ENCODE peak calls at places on chromosomes 16 and 17, in four cellular contexts. C is GM12878, U is K562, E is HepG2. M is an unnamed sample.

GRCh38 chr17:80203448-80204092 is 16.6 kb downstream of the SGSH start:
- DNase-seq in U (no peak), E (no peak), C (no peak), M (no peak)

GRCh38 chr17:6435968-6436367 is 1.0 kb upstream of the AIPL1 start:
- DNase-seq in U (peak), C (no peak), E (peak), M (peak)

GRCh38 chr16:50580180-50580771 is 32.1 kb downstream of the NKD1 start:
- DNase-seq in U (no peak), E (no peak), C (no peak), M (no peak)

GRCh38 chr16:31376705-31377104 is 16.4 kb upstream of the ITGAD start:
- DNase-seq in C (no peak), U (no peak), E (no peak), M (no peak)

GRCh38 chr16:16982614-16983013 is 488.1 kb downstream of the XYLT1 start:
- DNase-seq in C (no peak), E (no peak), U (no peak), M (no peak)

GRCh38 chr17:58325289-58325726 is 3.3 kb downstream of the TSPOAP1 start:
- DNase-seq in C (no peak), E (no peak), U (no peak), M (peak)

GRCh38 chr16:66354321-66354854 is 12.1 kb upstream of the CDH5 start:
- DNase-seq in C (no peak), U (no peak), E (no peak), M (no peak)

GRCh38 chr16:11309895-11310633 is 28.9 kb upstream of the PRM1 start:
- DNase-seq in E (peak), C (peak), U (no peak), M (no peak)

GRCh38 chr17:82283208-82283749 is 9.8 kb upstream of the CSNK1D start:
- DNase-seq in U (peak), E (no peak), C (no peak), M (no peak)

GRCh38 chr16:51143166-51143565 is 7.9 kb downstream of the SALL1 start:
- DNase-seq in C (no peak), E (no peak), U (no peak), M (no peak)

GRCh38 chr17:59914274-59914854 is 21.4 kb downstream of the RPS6KB1 start:
- DNase-seq in C (no peak), U (peak), E (peak), M (no peak)

GRCh38 chr16:57253410-57253927 is 8.4 kb downstream of the ARL2BP start:
- DNase-seq in C (no peak), E (peak), U (no peak), M (no peak)

GRCh38 chr16:78045865-78046581 is 23.7 kb downstream of the CLEC3A start:
- DNase-seq in U (peak), E (peak), C (no peak), M (peak)

GRCh38 chr16:57186630-57187507 is 740 bp downstream of the RSPRY1 start:
- DNase-seq in C (no peak), E (peak), U (peak), M (no peak)

GRCh38 chr16:85354623-85355514 is 242.6 kb upstream of the CIBAR2 start:
- DNase-seq in C (no peak), U (peak), E (no peak), M (no peak)

GRCh38 chr17:16929281-16929680 is 42.6 kb downstream of the TNFRSF13B start:
- DNase-seq in C (no peak), U (no peak), E (no peak), M (no peak)

GRCh38 chr17:77479372-77479781 is 338.6 kb downstream of the SEC14L1 start:
- DNase-seq in E (no peak), U (no peak), C (no peak), M (peak)

GRCh38 chr17:19341641-19342610 is 20.6 kb downstream of the B9D1 start:
- DNase-seq in E (no peak), C (no peak), U (no peak), M (peak)

GRCh38 chr16:70553645-70554044 is 30.0 kb downstream of the SF3B3 start:
- DNase-seq in U (no peak), E (no peak), C (no peak), M (no peak)

GRCh38 chr17:81917565-81918332 is at the start of gene SIRT7:
- DNase-seq in U (peak), E (peak), C (peak), M (peak)

GRCh38 chr17:42845918-42846593 is 1.7 kb downstream of the AOC2 start:
- DNase-seq in U (no peak), E (no peak), C (no peak), M (no peak)

GRCh38 chr16:46748775-46749705 is 896 bp upstream of the MYLK3 start:
- DNase-seq in U (no peak), C (peak), E (no peak), M (no peak)

GRCh38 chr17:70365098-70365583 is 195.8 kb downstream of the KCNJ2 start:
- DNase-seq in E (no peak), U (no peak), C (peak), M (no peak)

GRCh38 chr17:51165680-51166197 is 472 bp upstream of the NME2 start:
- DNase-seq in C (no peak), E (no peak), U (peak), M (peak)

GRCh38 chr17:42850964-42851363 is at the start of gene AOC3:
- DNase-seq in E (peak), C (no peak), U (no peak), M (no peak)

GRCh38 chr16:65725156-65725845 is 603.4 kb upstream of the CDH11 start:
- DNase-seq in U (no peak), C (no peak), E (no peak), M (no peak)

GRCh38 chr16:35733971-35734702 is 2274.7 kb downstream of the TP53TG3F start:
- DNase-seq in C (no peak), E (no peak), U (no peak), M (no peak)

GRCh38 chr17:36527851-36528250 is 6.8 kb downstream of the MYO19 start:
- DNase-seq in E (no peak), C (no peak), U (no peak), M (no peak)

GRCh38 chr16:87951550-87952538 is 610 bp downstream of the BANP start:
- DNase-seq in U (no peak), E (peak), C (no peak), M (no peak)

GRCh38 chr16:70396209-70396904 is 42.5 kb downstream of the ST3GAL2 start:
- DNase-seq in C (no peak), U (peak), E (no peak), M (no peak)

GRCh38 chr16:86217891-86218270 is 292.4 kb upstream of the FOXF1 start:
- DNase-seq in E (no peak), C (no peak), U (no peak), M (no peak)

GRCh38 chr17:28041844-28042656 is 427 bp upstream of the NLK start:
- DNase-seq in E (no peak), U (no peak), C (no peak), M (no peak)

GRCh38 chr17:34412965-34413441 is 50.0 kb upstream of the CCL1 start:
- DNase-seq in U (peak), C (no peak), E (no peak), M (no peak)

DNA sequence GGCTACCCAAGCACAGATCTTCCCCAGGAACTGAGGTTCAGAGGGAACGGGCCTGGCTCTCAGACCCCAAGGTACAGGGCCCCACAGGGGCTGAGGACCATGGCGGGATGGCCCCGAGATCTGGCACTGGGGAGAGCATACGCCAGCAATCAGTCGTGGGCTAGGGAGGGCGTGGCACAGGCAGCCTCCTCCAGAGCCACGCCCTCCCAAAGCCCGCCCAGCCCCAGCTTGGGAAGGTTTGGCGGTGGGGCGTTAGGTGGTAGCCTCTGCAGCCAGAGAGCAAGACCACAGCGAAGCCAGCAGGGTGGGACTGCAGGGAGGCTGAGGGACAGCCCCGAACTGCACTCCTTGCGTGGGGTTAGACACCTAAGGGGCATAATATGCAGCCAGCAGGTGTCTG is 11.6 kb downstream of the WNT9B start:
- DNase-seq in U (peak), C (no peak), E (no peak), M (peak)
- TF ChIP-seq CREM in U (no peak), C (no peak), E (no peak), M (no peak)

GRCh38 chr17:63695889-63696288 is 4.0 kb downstream of the LIMD2 start:
- DNase-seq in U (no peak), C (no peak), E (no peak), M (no peak)
- TF ChIP-seq CREB1 in U (no peak), C (no peak), E (no peak), M (no peak)

GRCh38 chr17:67751101-67752074 is 33.7 kb downstream of the NOL11 start:
- DNase-seq in E (no peak), C (no peak), U (no peak), M (peak)
- TF ChIP-seq CREM in E (no peak), C (no peak), U (no peak), M (no peak)

GRCh38 chr16:4909825-4910224 is 27.1 kb downstream of the PPL start:
- DNase-seq in C (no peak), E (no peak), U (no peak), M (no peak)
- TF ChIP-seq CREB1 in C (no peak), E (no peak), U (no peak), M (no peak)

GRCh38 chr17:66916946-66917345 is 47.6 kb upstream of the CACNG4 start:
- DNase-seq in E (no peak), U (no peak), C (no peak), M (no peak)

GRCh38 chr17:66918896-66919295 is 45.6 kb upstream of the CACNG4 start:
- DNase-seq in C (no peak), U (no peak), E (no peak), M (no peak)

GRCh38 chr17:66920965-66921364 is 43.5 kb upstream of the CACNG4 start:
- DNase-seq in E (no peak), U (no peak), C (no peak), M (no peak)

GRCh38 chr17:66923881-66924280 is 40.6 kb upstream of the CACNG4 start:
- DNase-seq in C (no peak), U (no peak), E (peak), M (no peak)

DNA sequence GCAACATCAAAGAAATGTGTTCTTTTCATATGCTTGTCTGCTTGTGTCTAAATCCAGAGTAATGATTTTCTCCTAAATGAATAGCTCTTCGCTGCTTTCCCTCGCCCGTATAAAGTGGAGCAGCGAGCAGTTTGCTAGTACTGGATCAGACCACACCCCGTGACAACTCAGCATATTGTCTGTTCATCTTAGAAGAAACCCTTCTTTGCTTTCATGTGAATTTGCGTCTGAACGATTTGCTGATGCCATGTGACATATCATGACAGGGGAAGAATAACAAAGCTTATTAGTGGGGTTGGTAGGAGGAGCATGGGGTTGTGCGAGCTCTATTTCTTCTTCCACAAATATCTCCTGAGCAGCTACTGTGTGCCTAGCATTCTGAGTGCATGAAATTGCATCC is 44.1 kb upstream of the CACNG4 start:
- DNase-seq in E (no peak), U (no peak), C (no peak), M (no peak)
- TF ChIP-seq CREM in E (no peak), U (no peak), C (no peak), M (no peak)

GRCh38 chr17:62083651-62084050 is 18.6 kb upstream of the MED13 start:
- DNase-seq in C (no peak), U (no peak), E (no peak), M (no peak)

GRCh38 chr17:62089296-62089695 is 24.2 kb upstream of the MED13 start:
- DNase-seq in C (no peak), E (no peak), U (no peak), M (no peak)

GRCh38 chr17:62090021-62090824 is 25.1 kb upstream of the MED13 start:
- DNase-seq in C (no peak), U (no peak), E (peak), M (no peak)

GRCh38 chr17:62090868-62091267 is 25.8 kb upstream of the MED13 start:
- DNase-seq in E (no peak), C (no peak), U (no peak), M (no peak)

GRCh38 chr17:62085511-62086408 is 20.7 kb upstream of the MED13 start:
- DNase-seq in C (no peak), E (peak), U (peak), M (no peak)
- TF ChIP-seq CREB1 in C (no peak), E (no peak), U (no peak), M (no peak)

DNA sequence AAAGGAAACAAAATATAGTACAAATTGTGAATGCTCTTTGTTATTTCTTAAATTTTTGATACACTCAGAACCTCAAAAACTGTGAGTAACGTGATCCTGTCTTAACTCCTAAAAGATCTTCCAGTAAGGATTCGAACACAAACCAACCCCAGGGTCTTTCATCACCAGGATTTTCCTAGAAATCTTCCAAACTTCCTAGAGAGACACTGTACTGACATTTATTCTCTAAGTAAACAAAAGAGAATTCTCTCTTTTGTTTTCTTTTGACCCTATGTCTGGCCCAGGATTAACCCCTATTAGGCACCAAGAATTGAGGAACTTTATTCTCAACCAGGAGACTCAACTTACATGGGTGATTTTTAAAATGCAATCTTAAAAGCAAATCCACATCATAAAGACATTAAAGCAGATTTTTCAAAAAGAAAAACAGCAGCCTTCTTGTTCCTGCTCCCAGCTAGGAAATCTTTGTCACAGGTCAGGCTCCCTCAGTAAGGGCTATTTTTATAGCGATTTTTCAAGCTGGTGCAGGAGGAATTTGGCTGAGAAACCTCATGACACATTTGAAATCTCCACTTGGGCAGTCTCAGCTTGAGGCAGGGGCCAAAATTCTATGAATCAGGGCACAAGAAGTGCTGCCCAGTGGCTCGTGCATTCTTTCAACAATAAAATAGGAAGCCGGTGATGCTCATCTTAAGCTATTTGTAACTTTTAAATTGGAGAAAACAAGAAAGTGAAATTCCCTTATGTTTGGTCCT is 6.2 kb upstream of the SMG1 start:
- DNase-seq in C (no peak), E (peak), U (no peak), M (no peak)
- TF ChIP-seq CREM in C (no peak), E (peak), U (no peak), M (no peak)